ENCODE peak calls at places on chromosomes 2 and 18, in six cellular contexts. X is HCT116; D is right cardiac atrium; E is effector memory CD4-positive, alpha-beta T cell; O is suprapubic skin; P is Peyer's patch. R is an unnamed sample.

GRCh38 chr2:197273485-197273884 is 37.1 kb downstream of the ANKRD44 start:
- DNase-seq in P (no peak), X (no peak), D (peak; percentile 67), E (no peak), O (no peak), R (no peak)

GRCh38 chr2:44392338-44392943 is 30.7 kb downstream of the CAMKMT start:
- DNase-seq in E (no peak), D (peak; percentile 60), X (peak; percentile 6), O (no peak), P (peak; percentile 40), R (peak; percentile 8)

GRCh38 chr2:117232305-117232704 is 582.2 kb upstream of the DDX18 start:
- DNase-seq in O (no peak), D (no peak), P (no peak), E (no peak), X (no peak), R (no peak)

GRCh38 chr18:22026889-22027288 is 142.5 kb upstream of the GATA6 start:
- DNase-seq in D (no peak), E (no peak), O (no peak), P (no peak), X (no peak), R (no peak)

GRCh38 chr2:173401716-173402326 is 47.1 kb downstream of the CDCA7 start:
- DNase-seq in O (no peak), X (no peak), E (no peak), P (no peak), D (no peak), R (no peak)

GRCh38 chr18:12423393-12423792 is 15.7 kb downstream of the PRELID3A start:
- DNase-seq in O (no peak), E (no peak), P (no peak), X (no peak), D (no peak), R (no peak)

GRCh38 chr2:120279708-120280107 is 27.1 kb downstream of the RALB start:
- DNase-seq in X (no peak), O (no peak), E (no peak), P (no peak), D (no peak), R (no peak)

GRCh38 chr2:84708442-84708841 is 172.4 kb downstream of the TRABD2A start:
- DNase-seq in X (no peak), D (no peak), O (no peak), P (no peak), E (no peak), R (no peak)

GRCh38 chr2:12856934-12857660 is 140.4 kb downstream of the TRIB2 start:
- DNase-seq in X (no peak), O (no peak), E (no peak), D (no peak), P (no peak), R (no peak)

GRCh38 chr18:78295271-78295670 is 684.3 kb upstream of the SALL3 start:
- DNase-seq in D (peak; percentile 53), O (no peak), X (no peak), P (no peak), E (no peak), R (no peak)
- H3K9me3 ChIP-seq in D (no peaks in the 10 kb centered on the region), O (no peaks in the 10 kb centered on the region), X (no peaks in the 10 kb centered on the region), P (no peaks in the 10 kb centered on the region), E (no peaks in the 10 kb centered on the region), R (no peaks in the 10 kb centered on the region)

DNA sequence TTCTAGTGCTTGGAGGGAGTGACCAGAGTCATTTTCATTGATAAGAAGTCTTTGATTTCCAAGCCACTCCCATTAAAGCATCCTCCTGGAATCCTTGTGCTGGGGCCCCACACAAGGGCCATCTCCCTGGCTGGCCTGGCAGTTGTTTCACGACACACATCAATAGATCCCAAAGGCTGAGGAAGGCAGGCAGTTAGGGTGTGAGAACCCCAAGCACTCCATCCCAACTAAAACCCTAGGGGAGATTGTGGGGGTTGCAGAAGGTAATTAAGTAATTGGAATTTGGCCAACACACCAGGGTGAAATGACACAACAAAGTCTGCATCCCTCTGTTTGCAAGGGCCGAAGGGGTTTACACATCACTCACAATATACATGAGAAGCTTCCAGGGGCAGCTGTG is 578.1 kb upstream of the SYT4 start:
- DNase-seq in D (no peak), X (no peak), E (no peak), P (no peak), O (no peak), R (no peak)
- H3K9me3 ChIP-seq in D (no peaks in the 10 kb centered on the region), X (peaks cover 30% of the 10 kb centered on the region), E (no peaks in the 10 kb centered on the region), P (no peaks in the 10 kb centered on the region), O (no peaks in the 10 kb centered on the region), R (no peaks in the 10 kb centered on the region)

GRCh38 chr2:230358305-230358704 is 31.3 kb downstream of the SP140L start:
- DNase-seq in O (no peak), P (no peak), X (no peak), D (no peak), E (no peak), R (no peak)
- H3K9me3 ChIP-seq in O (no peaks in the 10 kb centered on the region), P (no peaks in the 10 kb centered on the region), X (no peaks in the 10 kb centered on the region), D (no peaks in the 10 kb centered on the region), E (no peaks in the 10 kb centered on the region), R (peaks cover 5% of the 10 kb centered on the region)

GRCh38 chr2:115124817-115125216 is 682.4 kb downstream of the DPP10 start:
- DNase-seq in E (no peak), X (no peak), O (no peak), D (no peak), P (no peak), R (no peak)

DNA sequence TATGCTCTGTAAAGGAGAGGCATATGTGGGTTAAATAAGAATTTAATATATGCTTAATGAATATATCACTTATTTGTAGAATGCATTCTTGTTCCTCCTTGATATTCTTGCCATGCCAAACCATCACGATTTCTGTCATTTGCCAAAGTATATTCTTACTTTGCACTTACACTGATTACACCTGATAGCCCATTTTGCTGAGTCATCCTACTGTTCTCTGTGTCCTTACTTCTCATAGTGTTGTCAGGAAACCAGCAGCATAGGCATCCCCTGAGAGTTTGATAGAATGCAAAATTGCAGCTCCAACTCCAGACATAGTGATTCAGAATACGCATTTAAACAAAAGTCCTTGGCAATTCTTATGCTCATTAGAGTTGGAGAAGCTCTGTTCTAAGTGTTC is 687.1 kb downstream of the DPP10 start:
- DNase-seq in D (no peak), P (no peak), E (no peak), O (no peak), X (no peak), R (no peak)
- H3K9me3 ChIP-seq in D (no peaks in the 10 kb centered on the region), P (no peaks in the 10 kb centered on the region), E (no peaks in the 10 kb centered on the region), O (peaks cover 4% of the 10 kb centered on the region), X (peaks cover 9% of the 10 kb centered on the region), R (no peaks in the 10 kb centered on the region)

GRCh38 chr2:186603208-186603765 is 13.4 kb downstream of the ITGAV start:
- DNase-seq in P (no peak), E (no peak), D (no peak), X (no peak), O (no peak), R (no peak)
- H3K9me3 ChIP-seq in P (no peaks in the 10 kb centered on the region), E (no peaks in the 10 kb centered on the region), D (no peaks in the 10 kb centered on the region), X (no peaks in the 10 kb centered on the region), O (no peaks in the 10 kb centered on the region), R (no peaks in the 10 kb centered on the region)